ENCODE peak calls at places on chromosome 18, in six cellular contexts. D is NCI-H1092; B is stimulated activated CD4-positive, alpha-beta T cell treated with anti-CD3 and anti-CD28 coated beads, Interleukin-2, amount 100 ng/mL, for 24 hours; X is fibroblast of lung; O is ACHN; G is B cell. C is an unnamed sample.

GRCh38 chr18:75226301-75226955 is 15.8 kb downstream of the TSHZ1 start:
- DNase-seq in D (no peak), B (no peak), X (peak), O (peak), G (no peak), C (peak)

GRCh38 chr18:56637897-56638231 is 528 bp downstream of the TXNL1 start:
- DNase-seq in D (no peak), B (peak), X (no peak), O (peak), G (no peak), C (no peak)

GRCh38 chr18:50182516-50182915 is 12.4 kb downstream of the MYO5B start:
- DNase-seq in D (no peak), B (no peak), X (no peak), O (no peak), G (no peak), C (no peak)

GRCh38 chr18:49013961-49014604 is 63.3 kb upstream of the SMAD7 start:
- DNase-seq in D (no peak), B (no peak), X (no peak), O (no peak), G (no peak), C (no peak)

GRCh38 chr18:47997338-47997780 is 66.9 kb upstream of the SMAD2 start:
- DNase-seq in D (no peak), B (peak), X (no peak), O (peak), G (peak), C (no peak)

GRCh38 chr18:69401475-69402218 is 959 bp downstream of the DOK6 start:
- DNase-seq in D (peak), B (no peak), X (peak), O (no peak), G (no peak), C (peak)

GRCh38 chr18:62071071-62071470 is 115.8 kb downstream of the PIGN start:
- DNase-seq in D (no peak), B (no peak), X (peak), O (no peak), G (no peak), C (no peak)

GRCh38 chr18:48667276-48668254 is 128.7 kb downstream of the CTIF start:
- DNase-seq in D (peak), B (no peak), X (peak), O (peak), G (no peak), C (no peak)

GRCh38 chr18:5894613-5895299 is 566 bp downstream of the TMEM200C start:
- DNase-seq in D (no peak), B (no peak), X (peak), O (no peak), G (peak), C (no peak)

GRCh38 chr18:49519041-49519971 is 32.3 kb upstream of the C18orf32 start:
- DNase-seq in D (no peak), B (no peak), X (no peak), O (no peak), G (no peak), C (no peak)